ENCODE peak calls at places on chromosomes 11 and 22, in five cellular contexts. X is Daoy, E is RKO, O is left cardiac atrium, M is COR-L47. H is an unnamed sample.

GRCh38 chr11:13423372-13423771 is 39.6 kb downstream of the BTBD10 start:
- DNase-seq in M (no peak), O (no peak), E (no peak), X (no peak), H (no peak)

GRCh38 chr11:40292636-40293585 is 1166.5 kb downstream of the LRRC4C start:
- DNase-seq in E (no peak), M (no peak), X (no peak), O (no peak), H (no peak)

GRCh38 chr22:46269564-46269963 is 1.8 kb downstream of the TTC38 start:
- DNase-seq in M (no peak), E (no peak), O (no peak), X (no peak), H (no peak)

GRCh38 chr22:19086944-19087343 is 35.3 kb downstream of the DGCR2 start:
- DNase-seq in O (no peak), E (no peak), M (no peak), X (no peak), H (no peak)

GRCh38 chr11:72307439-72307838 is 63.5 kb upstream of the PHOX2A start:
- DNase-seq in E (no peak), O (no peak), X (no peak), M (no peak), H (no peak)

GRCh38 chr22:39452740-39453040 is 4.1 kb upstream of the MGAT3 start:
- DNase-seq in M (no peak), E (no peak), X (no peak), O (no peak), H (no peak)

GRCh38 chr11:105799728-105800462 is 190.0 kb downstream of the GRIA4 start:
- DNase-seq in O (no peak), M (peak; percentile 62), X (no peak), E (no peak), H (no peak)

GRCh38 chr11:129457321-129457720 is 81.7 kb downstream of the BARX2 start:
- DNase-seq in O (no peak), M (no peak), E (no peak), X (no peak), H (no peak)

GRCh38 chr11:330307-330693 is 9.6 kb upstream of the IFITM3 start:
- DNase-seq in O (no peak), E (no peak), M (no peak), X (no peak), H (no peak)

GRCh38 chr11:12803086-12803826 is 129.0 kb downstream of the TEAD1 start:
- DNase-seq in E (no peak), X (peak; percentile 64), O (no peak), M (no peak), H (peak; percentile 21)

GRCh38 chr11:6737872-6738466 is 33.8 kb downstream of the OR2AG2 start:
- DNase-seq in M (peak; percentile 26), O (peak; percentile 23), X (peak; percentile 32), E (peak; percentile 61), H (peak; percentile 87)

GRCh38 chr11:120546312-120547205 is 35.0 kb downstream of the GRIK4 start:
- DNase-seq in X (peak; percentile 94), O (peak; percentile 67), E (peak; percentile 71), M (no peak), H (no peak)

GRCh38 chr11:116990061-116990473 is 108.2 kb downstream of the SIK3 start:
- DNase-seq in O (no peak), E (no peak), X (peak; percentile 49), M (no peak), H (no peak)

GRCh38 chr22:50183141-50183971 is 2.4 kb upstream of the TRABD start:
- DNase-seq in M (no peak), E (no peak), X (no peak), O (no peak), H (no peak)

GRCh38 chr11:40867991-40868685 is 591.3 kb downstream of the LRRC4C start:
- DNase-seq in M (no peak), X (no peak), O (no peak), E (no peak), H (no peak)

GRCh38 chr11:107856981-107857517 is 1.5 kb downstream of the SLC35F2 start:
- DNase-seq in O (peak; percentile 40), E (peak; percentile 84), M (no peak), X (peak; percentile 55), H (no peak)

GRCh38 chr11:124329787-124330478 is 9.9 kb upstream of the OR8D2 start:
- DNase-seq in X (no peak), O (no peak), E (peak; percentile 2), M (no peak), H (no peak)

GRCh38 chr22:25069758-25070461 is 117.4 kb downstream of the KIAA1671 start:
- DNase-seq in X (no peak), M (no peak), E (no peak), O (no peak), H (no peak)

GRCh38 chr11:86669424-86669823 is 3.0 kb downstream of the ME3 start:
- DNase-seq in O (no peak), X (peak; percentile 43), E (no peak), M (peak; percentile 19), H (no peak)

GRCh38 chr11:27328602-27329001 is 34.4 kb downstream of the CCDC34 start:
- DNase-seq in M (no peak), E (no peak), X (no peak), O (no peak), H (no peak)

GRCh38 chr11:129989437-129989836 is 13.2 kb downstream of the PRDM10 start:
- DNase-seq in O (no peak), M (no peak), X (no peak), E (no peak), H (no peak)

GRCh38 chr11:103378931-103379330 is 269.7 kb downstream of the DYNC2H1 start:
- DNase-seq in M (no peak), E (no peak), X (no peak), O (no peak), H (no peak)

GRCh38 chr22:26432619-26433311 is 3.7 kb downstream of the ASPHD2 start:
- DNase-seq in X (no peak), O (no peak), E (no peak), M (no peak), H (no peak)

GRCh38 chr22:35231585-35232084 is 25.7 kb upstream of the HMGXB4 start:
- DNase-seq in E (peak; percentile 78), O (peak; percentile 42), M (peak; percentile 77), X (peak; percentile 82), H (peak; percentile 69)

GRCh38 chr11:61477734-61478148 is 30.8 kb upstream of the LRRC10B start:
- DNase-seq in X (peak; percentile 33), E (no peak), O (peak; percentile 57), M (no peak), H (no peak)

GRCh38 chr22:48683640-48684039 is 1144.0 kb downstream of the BRD1 start:
- DNase-seq in E (no peak), O (no peak), M (no peak), X (no peak), H (no peak)

GRCh38 chr11:34975482-34975881 is 59.1 kb downstream of the PDHX start:
- DNase-seq in M (no peak), O (no peak), E (no peak), X (no peak), H (no peak)

GRCh38 chr11:106160494-106160893 is 83.0 kb downstream of the AASDHPPT start:
- DNase-seq in O (no peak), M (no peak), X (peak; percentile 25), E (no peak), H (peak; percentile 7)

GRCh38 chr22:27863001-27863400 is 56.1 kb downstream of the PITPNB start:
- DNase-seq in X (no peak), O (no peak), E (no peak), M (no peak), H (no peak)

GRCh38 chr22:48490513-48491411 is 1336.9 kb downstream of the BRD1 start:
- DNase-seq in M (no peak), E (no peak), X (peak; percentile 9), O (no peak), H (no peak)

GRCh38 chr11:83681045-83681781 is 395.0 kb upstream of the CCDC90B start:
- DNase-seq in E (no peak), O (no peak), X (peak; percentile 18), M (peak; percentile 29), H (no peak)

GRCh38 chr22:39298194-39298987 is 21.0 kb downstream of the RPL3 start:
- DNase-seq in O (peak; percentile 57), X (no peak), M (no peak), E (no peak), H (no peak)

GRCh38 chr22:30777589-30777988 is 82.9 kb downstream of the OSBP2 start:
- DNase-seq in O (no peak), M (no peak), X (no peak), E (no peak), H (no peak)

GRCh38 chr11:74371269-74372039 is 26.8 kb downstream of the PGM2L1 start:
- DNase-seq in X (no peak), E (no peak), M (peak; percentile 16), O (no peak), H (no peak)

GRCh38 chr22:42978453-42979103 is 36.4 kb downstream of the PACSIN2 start:
- DNase-seq in O (no peak), X (no peak), E (no peak), M (no peak), H (no peak)

H was measured in Jurkat, Clone E6-1.